ENCODE peak calls at places on chromosomes 11 and 22, in nine cellular contexts. C, L, Z, P, A, D, G, I and X are unnamed samples.

GRCh38 chr22:38751422-38752346 is 4.1 kb downstream of the SUN2 start:
- DNase-seq in C (peak; percentile 64), G (no peak), D (no peak), Z (peak; percentile 56), A (no peak), I (peak; percentile 37), P (no peak), L (peak; percentile 36), X (peak; percentile 61)

GRCh38 chr22:48042621-48043395 is 1280.4 kb downstream of the TBC1D22A start:
- DNase-seq in I (no peak), D (no peak), L (no peak), G (no peak), A (no peak), C (no peak), Z (no peak), P (no peak), X (no peak)

GRCh38 chr22:40407021-40407761 is 36.8 kb downstream of the SGSM3 start:
- DNase-seq in C (no peak), I (no peak), P (no peak), D (no peak), G (no peak), A (no peak), Z (no peak), L (no peak), X (no peak)

GRCh38 chr22:50468626-50469025 is 6.2 kb downstream of the SBF1 start:
- DNase-seq in G (no peak), L (no peak), D (no peak), I (no peak), P (no peak), A (no peak), Z (no peak), C (no peak), X (no peak)

GRCh38 chr11:93075782-93076181 is 106.3 kb downstream of the MTNR1B start:
- DNase-seq in I (no peak), C (no peak), Z (no peak), D (no peak), L (no peak), G (no peak), A (no peak), P (no peak), X (no peak)

GRCh38 chr11:104394508-104394907 is 230.6 kb upstream of the PDGFD start:
- DNase-seq in P (no peak), Z (no peak), L (no peak), I (no peak), C (no peak), D (no peak), A (no peak), G (no peak), X (no peak)

GRCh38 chr11:63641727-63642126 is 27.5 kb upstream of the PLAAT3 start:
- DNase-seq in L (no peak), C (no peak), A (no peak), D (peak; percentile 51), P (peak; percentile 28), I (peak; percentile 14), Z (no peak), G (no peak), X (no peak)

GRCh38 chr11:5343474-5344335 is at the start of gene OR51B5:
- DNase-seq in D (no peak), Z (no peak), L (no peak), A (no peak), I (no peak), P (no peak), C (no peak), G (no peak), X (no peak)

GRCh38 chr22:50621491-50621880 is 6.5 kb downstream of the ARSA start:
- DNase-seq in G (no peak), A (no peak), I (no peak), D (no peak), L (no peak), P (no peak), C (no peak), Z (no peak), X (peak; percentile 44)

GRCh38 chr11:12233602-12233925 is 123.2 kb downstream of the MICAL2 start:
- DNase-seq in C (no peak), P (no peak), A (no peak), I (no peak), L (no peak), Z (no peak), D (no peak), G (no peak), X (no peak)

GRCh38 chr22:45009881-45010531 is at the start of gene PHF21B:
- DNase-seq in L (no peak), A (no peak), C (peak; percentile 26), I (peak; percentile 11), G (no peak), D (peak; percentile 38), Z (no peak), P (no peak), X (no peak)